ENCODE peak calls at places on chromosomes 4 and X, in eight cellular contexts. M is bronchial epithelial cell, G is foreskin fibroblast, Q is fibroblast of lung, F is ovary, S is GM23338, K is PC-9, X is HepG2. Y is an unnamed sample.

GRCh38 chr4:143344011-143344410 is 7.3 kb downstream of the GAB1 start:
- DNase-seq in G (no peak), M (no peak), S (peak), K (no peak), F (no peak), X (no peak), Q (peak), Y (no peak)

GRCh38 chrX:68443155-68443868 is 10.0 kb upstream of the OPHN1 start:
- DNase-seq in X (peak), Q (no peak), F (no peak), K (peak), G (no peak), M (no peak), S (no peak), Y (peak)

GRCh38 chr4:78325244-78326187 is 226.1 kb upstream of the ANXA3 start:
- DNase-seq in M (peak), Q (no peak), X (no peak), K (no peak), S (no peak), G (no peak), F (no peak), Y (no peak)

GRCh38 chr4:88516746-88517145 is 6.8 kb downstream of the PYURF start:
- DNase-seq in X (no peak), S (no peak), Q (no peak), F (no peak), M (no peak), K (no peak), G (no peak), Y (no peak)

GRCh38 chr4:77395481-77395880 is 210.1 kb upstream of the CXCL13 start:
- DNase-seq in M (no peak), K (no peak), X (no peak), Q (no peak), F (no peak), S (no peak), G (no peak), Y (no peak)

GRCh38 chrX:48996969-48997368 is 5.1 kb downstream of the GRIPAP1 start:
- DNase-seq in K (no peak), M (no peak), F (no peak), S (peak), G (no peak), Q (no peak), X (no peak), Y (no peak)

GRCh38 chr4:66404149-66404548 is 733.9 kb upstream of the EPHA5 start:
- DNase-seq in F (no peak), S (no peak), G (no peak), Q (no peak), M (no peak), K (no peak), X (no peak), Y (peak)

GRCh38 chrX:13937370-13938052 is 92.2 kb downstream of the GEMIN8 start:
- DNase-seq in Q (peak), S (no peak), F (no peak), X (no peak), K (no peak), M (no peak), G (peak), Y (peak)

GRCh38 chrX:112043997-112044396 is 38.6 kb downstream of the TRPC5 start:
- DNase-seq in S (peak), Q (no peak), M (peak), G (no peak), F (no peak), X (no peak), K (peak), Y (peak)

GRCh38 chr4:101500742-101501141 is 153.4 kb upstream of the PPP3CA start:
- DNase-seq in G (no peak), X (no peak), Q (no peak), M (peak), K (no peak), S (no peak), F (no peak), Y (no peak)

GRCh38 chrX:132809581-132809980 is 148.8 kb downstream of the HS6ST2 start:
- DNase-seq in K (no peak), S (no peak), Q (no peak), G (no peak), X (no peak), M (peak), F (no peak), Y (no peak)

DNA sequence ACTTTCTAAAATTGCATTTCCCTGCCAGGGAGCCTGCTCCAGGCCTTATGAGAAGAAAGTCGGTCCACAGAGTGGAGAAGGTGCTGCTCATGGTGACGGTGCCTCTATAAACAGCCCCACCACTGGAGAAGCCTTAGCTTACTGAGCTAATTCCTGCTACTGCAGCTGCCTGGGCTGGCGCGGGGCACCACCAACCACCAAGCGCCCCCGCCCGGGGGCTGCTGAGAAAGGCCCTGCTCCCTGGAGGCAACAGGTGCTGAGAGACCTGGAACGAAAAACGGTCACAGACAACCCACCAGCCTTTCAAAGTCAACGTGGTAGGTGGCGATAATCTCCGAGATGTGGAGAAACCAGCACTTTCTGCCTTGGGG is 2.9 kb downstream of the HCFC1 start:
- DNase-seq in G (no peak), S (peak), X (no peak), M (no peak), K (no peak), F (no peak), Q (no peak), Y (no peak)
- H3K4me3 ChIP-seq in G (peak), S (peak), X (no peak), M (no peak), K (no peak), F (peak), Q (peak), Y (peak)

GRCh38 chrX:18390941-18391538 is 34.4 kb upstream of the CDKL5 start:
- DNase-seq in X (peak), F (peak), K (peak), G (peak), M (peak), S (peak), Q (peak), Y (peak)
- TF ChIP-seq CTCF in X (peak), F (peak), K (peak), G (peak), M (peak), S (peak), Q (peak), Y (peak)

GRCh38 chr4:12911723-12912324 is 572.3 kb downstream of the RAB28 start:
- DNase-seq in K (no peak), S (no peak), X (no peak), M (no peak), G (no peak), F (no peak), Q (no peak), Y (no peak)
- H3K4me3 ChIP-seq in K (no peak), S (no peak), X (no peak), M (no peak), G (no peak), F (no peak), Q (no peak), Y (no peak)

GRCh38 chr4:1567519-1567807 is 116.7 kb downstream of the FAM53A start:
- DNase-seq in Q (no peak), K (no peak), X (no peak), M (no peak), F (no peak), S (no peak), G (no peak), Y (no peak)

GRCh38 chr4:1569461-1570151 is 114.5 kb downstream of the FAM53A start:
- DNase-seq in G (no peak), K (no peak), M (no peak), F (peak), X (no peak), Q (no peak), S (no peak), Y (no peak)

GRCh38 chr4:1568855-1569460 is 115.2 kb downstream of the FAM53A start:
- DNase-seq in G (no peak), F (peak), S (peak), X (no peak), Q (no peak), M (no peak), K (no peak), Y (no peak)

GRCh38 chr4:1566838-1567518 is 117.1 kb downstream of the FAM53A start:
- DNase-seq in Q (no peak), K (no peak), S (peak), G (no peak), F (peak), M (no peak), X (no peak), Y (no peak)

GRCh38 chr4:1567808-1568581 is 116.1 kb downstream of the FAM53A start:
- DNase-seq in F (peak), K (no peak), M (no peak), X (no peak), G (no peak), S (peak), Q (no peak), Y (no peak)
- TF ChIP-seq CTCF in F (no peak), K (no peak), M (no peak), X (no peak), G (no peak), S (no peak), Q (no peak), Y (no peak)

Y was measured in choroid plexus epithelial cell.